ENCODE peak calls at places on chromosomes 7 and 10, in nine cellular contexts. One of them, this sample, is unnamed.

GRCh38 chr10:16816142-16816541 is 1.1 kb downstream of the RSU1 start:
- DNase-seq in Peyer's patch: no peak
- DNase-seq in suprapubic skin: no peak
- DNase-seq in aorta: no peak
- DNase-seq in OCI-LY7: no peak
- DNase-seq in HCT116: no peak
- DNase-seq in cardiac fibroblast: no peak
- DNase-seq in foreskin fibroblast: peak; percentile 12
- DNase-seq in epithelial cell of esophagus: peak; percentile 18
- DNase-seq in this sample: no peak

GRCh38 chr7:42605800-42606199 is 306.1 kb downstream of the C7orf25 start:
- DNase-seq in Peyer's patch: no peak
- DNase-seq in suprapubic skin: no peak
- DNase-seq in aorta: no peak
- DNase-seq in OCI-LY7: no peak
- DNase-seq in HCT116: no peak
- DNase-seq in cardiac fibroblast: peak; percentile 84
- DNase-seq in foreskin fibroblast: peak; percentile 49
- DNase-seq in epithelial cell of esophagus: peak; percentile 40
- DNase-seq in this sample: no peak

GRCh38 chr7:134891262-134892001 is 94.9 kb upstream of the AGBL3 start:
- DNase-seq in Peyer's patch: peak; percentile 65
- DNase-seq in suprapubic skin: peak; percentile 91
- DNase-seq in aorta: peak; percentile 83
- DNase-seq in OCI-LY7: no peak
- DNase-seq in HCT116: peak; percentile 94
- DNase-seq in cardiac fibroblast: peak; percentile 97
- DNase-seq in foreskin fibroblast: peak; percentile 98
- DNase-seq in epithelial cell of esophagus: peak; percentile 96
- DNase-seq in this sample: peak; percentile 83

GRCh38 chr10:112311481-112311880 is 28.3 kb downstream of the TECTB start:
- DNase-seq in Peyer's patch: no peak
- DNase-seq in suprapubic skin: no peak
- DNase-seq in aorta: no peak
- DNase-seq in OCI-LY7: no peak
- DNase-seq in HCT116: no peak
- DNase-seq in cardiac fibroblast: no peak
- DNase-seq in foreskin fibroblast: no peak
- DNase-seq in epithelial cell of esophagus: no peak
- DNase-seq in this sample: no peak

GRCh38 chr10:34967411-34967880 is 122.7 kb downstream of the CUL2 start:
- DNase-seq in Peyer's patch: no peak
- DNase-seq in suprapubic skin: no peak
- DNase-seq in aorta: peak; percentile 63
- DNase-seq in OCI-LY7: no peak
- DNase-seq in HCT116: no peak
- DNase-seq in cardiac fibroblast: peak; percentile 39
- DNase-seq in foreskin fibroblast: peak; percentile 9
- DNase-seq in epithelial cell of esophagus: no peak
- DNase-seq in this sample: no peak

GRCh38 chr10:100744980-100745881 is at the start of gene PAX2:
- DNase-seq in Peyer's patch: no peak
- DNase-seq in suprapubic skin: no peak
- DNase-seq in aorta: no peak
- DNase-seq in OCI-LY7: no peak
- DNase-seq in HCT116: peak; percentile 42
- DNase-seq in cardiac fibroblast: no peak
- DNase-seq in foreskin fibroblast: no peak
- DNase-seq in epithelial cell of esophagus: peak; percentile 19
- DNase-seq in this sample: no peak

GRCh38 chr7:155230169-155230593 is 67.5 kb upstream of the INSIG1 start:
- DNase-seq in Peyer's patch: peak; percentile 79
- DNase-seq in suprapubic skin: no peak
- DNase-seq in aorta: no peak
- DNase-seq in OCI-LY7: no peak
- DNase-seq in HCT116: peak; percentile 96
- DNase-seq in cardiac fibroblast: peak; percentile 97
- DNase-seq in foreskin fibroblast: peak; percentile 96
- DNase-seq in epithelial cell of esophagus: peak; percentile 91
- DNase-seq in this sample: no peak

GRCh38 chr10:121159670-121160069 is 308.5 kb downstream of the WDR11 start:
- DNase-seq in Peyer's patch: no peak
- DNase-seq in suprapubic skin: no peak
- DNase-seq in aorta: no peak
- DNase-seq in OCI-LY7: no peak
- DNase-seq in HCT116: no peak
- DNase-seq in cardiac fibroblast: no peak
- DNase-seq in foreskin fibroblast: no peak
- DNase-seq in epithelial cell of esophagus: peak; percentile 96
- DNase-seq in this sample: no peak

GRCh38 chr10:71726673-71727428 is 7.3 kb upstream of the C10orf105 start:
- DNase-seq in Peyer's patch: peak; percentile 81
- DNase-seq in suprapubic skin: no peak
- DNase-seq in aorta: peak; percentile 44
- DNase-seq in OCI-LY7: peak; percentile 84
- DNase-seq in HCT116: no peak
- DNase-seq in cardiac fibroblast: no peak
- DNase-seq in foreskin fibroblast: no peak
- DNase-seq in epithelial cell of esophagus: no peak
- DNase-seq in this sample: no peak

GRCh38 chr10:3473271-3473670 is 300.7 kb upstream of the PITRM1 start:
- DNase-seq in Peyer's patch: peak; percentile 49
- DNase-seq in suprapubic skin: no peak
- DNase-seq in aorta: no peak
- DNase-seq in OCI-LY7: no peak
- DNase-seq in HCT116: no peak
- DNase-seq in cardiac fibroblast: no peak
- DNase-seq in foreskin fibroblast: no peak
- DNase-seq in epithelial cell of esophagus: peak; percentile 79
- DNase-seq in this sample: no peak

GRCh38 chr10:119663866-119664698 is 12.9 kb downstream of the BAG3 start:
- DNase-seq in Peyer's patch: peak; percentile 56
- DNase-seq in suprapubic skin: no peak
- DNase-seq in aorta: no peak
- DNase-seq in OCI-LY7: no peak
- DNase-seq in HCT116: no peak
- DNase-seq in cardiac fibroblast: peak; percentile 52
- DNase-seq in foreskin fibroblast: peak; percentile 43
- DNase-seq in epithelial cell of esophagus: no peak
- DNase-seq in this sample: peak; percentile 68

GRCh38 chr10:71996598-71997371 is 32.6 kb downstream of the CHST3 start:
- DNase-seq in Peyer's patch: no peak
- DNase-seq in suprapubic skin: no peak
- DNase-seq in aorta: no peak
- DNase-seq in OCI-LY7: peak; percentile 7
- DNase-seq in HCT116: no peak
- DNase-seq in cardiac fibroblast: no peak
- DNase-seq in foreskin fibroblast: no peak
- DNase-seq in epithelial cell of esophagus: no peak
- DNase-seq in this sample: no peak

GRCh38 chr7:10973942-10974716 is 457 bp downstream of the PHF14 start:
- DNase-seq in Peyer's patch: peak; percentile 50
- DNase-seq in suprapubic skin: peak; percentile 73
- DNase-seq in aorta: peak; percentile 59
- DNase-seq in OCI-LY7: peak; percentile 41
- DNase-seq in HCT116: no peak
- DNase-seq in cardiac fibroblast: peak; percentile 48
- DNase-seq in foreskin fibroblast: peak; percentile 74
- DNase-seq in epithelial cell of esophagus: peak; percentile 35
- DNase-seq in this sample: peak; percentile 78

GRCh38 chr7:44769381-44770209 is 20.9 kb downstream of the ZMIZ2 start:
- DNase-seq in Peyer's patch: no peak
- DNase-seq in suprapubic skin: no peak
- DNase-seq in aorta: no peak
- DNase-seq in OCI-LY7: no peak
- DNase-seq in HCT116: no peak
- DNase-seq in cardiac fibroblast: peak; percentile 60
- DNase-seq in foreskin fibroblast: peak; percentile 46
- DNase-seq in epithelial cell of esophagus: no peak
- DNase-seq in this sample: no peak

GRCh38 chr7:92461027-92462003 is 14.0 kb downstream of the GATAD1 start:
- DNase-seq in Peyer's patch: peak; percentile 49
- DNase-seq in suprapubic skin: no peak
- DNase-seq in aorta: no peak
- DNase-seq in OCI-LY7: peak; percentile 67
- DNase-seq in HCT116: peak; percentile 41
- DNase-seq in cardiac fibroblast: peak; percentile 64
- DNase-seq in foreskin fibroblast: peak; percentile 64
- DNase-seq in epithelial cell of esophagus: peak; percentile 65
- DNase-seq in this sample: no peak

GRCh38 chr10:121556918-121557573 is 41.2 kb downstream of the FGFR2 start:
- DNase-seq in Peyer's patch: no peak
- DNase-seq in suprapubic skin: no peak
- DNase-seq in aorta: no peak
- DNase-seq in OCI-LY7: no peak
- DNase-seq in HCT116: no peak
- DNase-seq in cardiac fibroblast: no peak
- DNase-seq in foreskin fibroblast: no peak
- DNase-seq in epithelial cell of esophagus: no peak
- DNase-seq in this sample: no peak

GRCh38 chr7:105015631-105015965 is 1.6 kb downstream of the KMT2E start:
- DNase-seq in Peyer's patch: peak; percentile 72
- DNase-seq in suprapubic skin: no peak
- DNase-seq in aorta: no peak
- DNase-seq in OCI-LY7: peak; percentile 47
- DNase-seq in HCT116: no peak
- DNase-seq in cardiac fibroblast: no peak
- DNase-seq in foreskin fibroblast: peak; percentile 44
- DNase-seq in epithelial cell of esophagus: peak; percentile 39
- DNase-seq in this sample: no peak

GRCh38 chr7:95334434-95334833 is 10.1 kb upstream of the PON1 start:
- DNase-seq in Peyer's patch: no peak
- DNase-seq in suprapubic skin: no peak
- DNase-seq in aorta: no peak
- DNase-seq in OCI-LY7: no peak
- DNase-seq in HCT116: no peak
- DNase-seq in cardiac fibroblast: no peak
- DNase-seq in foreskin fibroblast: no peak
- DNase-seq in epithelial cell of esophagus: no peak
- DNase-seq in this sample: no peak

GRCh38 chr10:48526846-48527505 is 77.9 kb downstream of the ARHGAP22 start:
- DNase-seq in Peyer's patch: no peak
- DNase-seq in suprapubic skin: no peak
- DNase-seq in aorta: no peak
- DNase-seq in OCI-LY7: no peak
- DNase-seq in HCT116: no peak
- DNase-seq in cardiac fibroblast: no peak
- DNase-seq in foreskin fibroblast: no peak
- DNase-seq in epithelial cell of esophagus: no peak
- DNase-seq in this sample: peak; percentile 28

GRCh38 chr7:90383879-90384278 is 19.4 kb upstream of the CLDN12 start:
- DNase-seq in Peyer's patch: no peak
- DNase-seq in suprapubic skin: no peak
- DNase-seq in aorta: no peak
- DNase-seq in OCI-LY7: no peak
- DNase-seq in HCT116: no peak
- DNase-seq in cardiac fibroblast: peak; percentile 83
- DNase-seq in foreskin fibroblast: peak; percentile 76
- DNase-seq in epithelial cell of esophagus: peak; percentile 59
- DNase-seq in this sample: no peak
- H3K4me3 ChIP-seq in Peyer's patch: no peak overlapping the region
- H3K4me3 ChIP-seq in suprapubic skin: no peak overlapping the region
- H3K4me3 ChIP-seq in aorta: no peak overlapping the region
- H3K4me3 ChIP-seq in OCI-LY7: no peak overlapping the region
- H3K4me3 ChIP-seq in HCT116: no peak overlapping the region
- H3K4me3 ChIP-seq in cardiac fibroblast: peak overlapping the region; percentile 13
- H3K4me3 ChIP-seq in foreskin fibroblast: no peak overlapping the region
- H3K4me3 ChIP-seq in epithelial cell of esophagus: no peak overlapping the region
- H3K4me3 ChIP-seq in this sample: no peak overlapping the region

GRCh38 chr7:30162622-30163124 is 27.9 kb downstream of the MTURN start:
- DNase-seq in Peyer's patch: no peak
- DNase-seq in suprapubic skin: no peak
- DNase-seq in aorta: no peak
- DNase-seq in OCI-LY7: no peak
- DNase-seq in HCT116: no peak
- DNase-seq in cardiac fibroblast: peak; percentile 79
- DNase-seq in foreskin fibroblast: peak; percentile 77
- DNase-seq in epithelial cell of esophagus: peak; percentile 86
- DNase-seq in this sample: no peak
- H3K4me3 ChIP-seq in Peyer's patch: no peak overlapping the region
- H3K4me3 ChIP-seq in suprapubic skin: no peak overlapping the region
- H3K4me3 ChIP-seq in aorta: no peak overlapping the region
- H3K4me3 ChIP-seq in OCI-LY7: no peak overlapping the region
- H3K4me3 ChIP-seq in HCT116: no peak overlapping the region
- H3K4me3 ChIP-seq in cardiac fibroblast: no peak overlapping the region
- H3K4me3 ChIP-seq in foreskin fibroblast: no peak overlapping the region
- H3K4me3 ChIP-seq in epithelial cell of esophagus: peak overlapping the region; percentile 11
- H3K4me3 ChIP-seq in this sample: peak overlapping the region; percentile 25

GRCh38 chr7:21898265-21898930 is 47.3 kb downstream of the CDCA7L start:
- DNase-seq in Peyer's patch: peak; percentile 49
- DNase-seq in suprapubic skin: no peak
- DNase-seq in aorta: no peak
- DNase-seq in OCI-LY7: peak; percentile 66
- DNase-seq in HCT116: no peak
- DNase-seq in cardiac fibroblast: no peak
- DNase-seq in foreskin fibroblast: no peak
- DNase-seq in epithelial cell of esophagus: no peak
- DNase-seq in this sample: no peak
- H3K4me3 ChIP-seq in Peyer's patch: peak overlapping the region; percentile 22
- H3K4me3 ChIP-seq in suprapubic skin: no peak overlapping the region
- H3K4me3 ChIP-seq in aorta: no peak overlapping the region
- H3K4me3 ChIP-seq in OCI-LY7: no peak overlapping the region
- H3K4me3 ChIP-seq in HCT116: no peak overlapping the region
- H3K4me3 ChIP-seq in cardiac fibroblast: no peak overlapping the region
- H3K4me3 ChIP-seq in foreskin fibroblast: no peak overlapping the region
- H3K4me3 ChIP-seq in epithelial cell of esophagus: no peak overlapping the region
- H3K4me3 ChIP-seq in this sample: no peak overlapping the region

DNA sequence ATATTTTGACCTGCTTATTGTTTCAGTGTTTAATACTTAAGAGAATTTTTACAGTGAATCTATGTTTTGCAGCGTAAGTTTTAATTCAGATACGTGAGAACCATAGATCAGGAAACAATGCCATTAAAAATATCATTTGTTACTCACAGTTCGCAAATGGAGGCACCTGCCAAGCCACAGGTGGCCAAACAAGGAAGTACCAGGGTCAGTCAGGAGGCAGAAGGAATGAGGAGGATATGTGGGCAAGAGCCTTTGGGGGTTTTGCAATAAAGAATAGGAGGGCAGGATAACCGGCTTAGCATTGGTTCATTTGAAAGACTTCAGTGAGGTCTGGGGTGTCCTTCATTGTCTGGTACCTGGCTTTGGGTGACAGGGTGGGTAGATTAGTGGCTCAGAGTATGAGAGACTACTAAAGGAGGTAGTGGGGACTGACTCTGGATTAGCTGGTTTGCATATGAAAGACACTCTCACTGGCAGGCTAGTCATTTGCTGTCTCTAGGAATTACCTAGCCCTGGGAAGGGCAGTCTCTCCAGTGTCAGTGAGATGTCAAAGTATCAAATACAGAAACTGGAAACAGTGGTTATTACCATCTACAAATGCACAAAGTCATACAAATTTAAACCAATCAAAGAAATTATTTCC is 132.2 kb upstream of the CAV2 start:
- DNase-seq in Peyer's patch: no peak
- DNase-seq in suprapubic skin: no peak
- DNase-seq in aorta: no peak
- DNase-seq in OCI-LY7: no peak
- DNase-seq in HCT116: no peak
- DNase-seq in cardiac fibroblast: no peak
- DNase-seq in foreskin fibroblast: no peak
- DNase-seq in epithelial cell of esophagus: no peak
- DNase-seq in this sample: no peak
- H3K4me3 ChIP-seq in Peyer's patch: no peak overlapping the region
- H3K4me3 ChIP-seq in suprapubic skin: no peak overlapping the region
- H3K4me3 ChIP-seq in aorta: no peak overlapping the region
- H3K4me3 ChIP-seq in OCI-LY7: no peak overlapping the region
- H3K4me3 ChIP-seq in HCT116: no peak overlapping the region
- H3K4me3 ChIP-seq in cardiac fibroblast: no peak overlapping the region
- H3K4me3 ChIP-seq in foreskin fibroblast: no peak overlapping the region
- H3K4me3 ChIP-seq in epithelial cell of esophagus: no peak overlapping the region
- H3K4me3 ChIP-seq in this sample: no peak overlapping the region

This sample was measured in coronary artery.